ENCODE peak calls at places on chromosomes 16 and 17, in ten cellular contexts. R, Y, C, W, K, P, N, M, A and S are unnamed samples.

GRCh38 chr16:75929056-75929455 is 202.8 kb upstream of the CPHXL start:
- DNase-seq in R (no peak), Y (no peak), C (no peak), W (no peak), K (no peak), P (no peak), N (no peak), M (no peak), A (no peak), S (no peak)

GRCh38 chr17:81591971-81592370 is 39.8 kb upstream of the FAAP100 start:
- DNase-seq in R (no peak), Y (no peak), C (no peak), W (no peak), K (no peak), P (no peak), N (no peak), M (no peak), A (no peak), S (no peak)

GRCh38 chr16:61820820-61821219 is 215.4 kb downstream of the CDH8 start:
- DNase-seq in R (no peak), Y (no peak), C (no peak), W (no peak), K (no peak), P (no peak), N (no peak), M (no peak), A (no peak), S (no peak)

GRCh38 chr17:57109393-57110151 is 24.5 kb downstream of the AKAP1 start:
- DNase-seq in R (peak), Y (no peak), C (no peak), W (no peak), K (no peak), P (no peak), N (no peak), M (no peak), A (no peak), S (no peak)

GRCh38 chr16:66786551-66786950 is 14.8 kb downstream of the TERB1 start:
- DNase-seq in R (no peak), Y (no peak), C (no peak), W (no peak), K (no peak), P (no peak), N (no peak), M (no peak), A (no peak), S (no peak)

GRCh38 chr17:68909066-68909465 is 46.1 kb downstream of the ABCA8 start:
- DNase-seq in R (peak), Y (no peak), C (peak), W (no peak), K (no peak), P (peak), N (no peak), M (peak), A (no peak), S (no peak)

GRCh38 chr17:39810939-39811728 is 53.0 kb downstream of the IKZF3 start:
- DNase-seq in R (no peak), Y (no peak), C (no peak), W (no peak), K (no peak), P (no peak), N (no peak), M (no peak), A (no peak), S (no peak)

GRCh38 chr17:54662978-54663876 is 237.4 kb upstream of the TOM1L1 start:
- DNase-seq in R (no peak), Y (no peak), C (no peak), W (no peak), K (no peak), P (no peak), N (no peak), M (no peak), A (no peak), S (no peak)

DNA sequence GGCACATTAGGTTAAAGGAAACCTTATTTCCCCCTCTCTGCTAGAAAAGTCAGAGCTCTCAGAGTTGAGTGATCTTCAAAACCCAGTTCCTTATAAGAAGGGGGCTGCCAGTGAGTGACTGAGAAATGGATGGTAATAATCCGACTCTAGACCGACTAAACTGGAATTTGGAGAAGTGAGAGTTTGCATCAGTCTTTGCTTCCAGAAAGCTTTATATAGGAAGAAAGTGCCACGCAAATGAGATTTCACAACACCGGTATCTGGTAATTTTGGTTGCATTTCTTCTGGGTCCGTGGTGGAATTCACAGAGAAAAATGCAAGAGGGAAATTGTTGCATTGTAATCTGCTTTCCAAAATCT is 271.4 kb downstream of the MAF start:
- DNase-seq in R (no peak), Y (no peak), C (no peak), W (no peak), K (no peak), P (no peak), N (no peak), M (no peak), A (no peak), S (no peak)
- TF ChIP-seq CTCF in R (no peak), Y (no peak), C (no peak), W (no peak), K (no peak), P (no peak), N (no peak), M (no peak), A (no peak), S (no peak)

GRCh38 chr17:74478369-74479100 is 12.1 kb downstream of the CD300A start:
- DNase-seq in R (no peak), Y (no peak), C (no peak), W (no peak), K (no peak), P (no peak), N (no peak), M (no peak), A (no peak), S (no peak)
- TF ChIP-seq CTCF in R (no peak), Y (no peak), C (no peak), W (no peak), K (no peak), P (no peak), N (no peak), M (no peak), A (no peak), S (no peak)

GRCh38 chr17:45893725-45894021 is 681 bp upstream of the MAPT start:
- DNase-seq in R (no peak), Y (no peak), C (no peak), W (no peak), K (no peak), P (no peak), N (no peak), M (no peak), A (no peak), S (no peak)

GRCh38 chr17:45895304-45895968 is 1.1 kb downstream of the MAPT start:
- DNase-seq in R (peak), Y (no peak), C (no peak), W (no peak), K (peak), P (no peak), N (no peak), M (no peak), A (peak), S (no peak)

GRCh38 chr17:45895969-45896793 is 1.8 kb downstream of the MAPT start:
- DNase-seq in R (peak), Y (no peak), C (no peak), W (no peak), K (no peak), P (no peak), N (no peak), M (no peak), A (peak), S (no peak)

GRCh38 chr17:45896803-45897693 is 2.7 kb downstream of the MAPT start:
- DNase-seq in R (peak), Y (no peak), C (no peak), W (no peak), K (no peak), P (no peak), N (no peak), M (no peak), A (peak), S (no peak)

DNA sequence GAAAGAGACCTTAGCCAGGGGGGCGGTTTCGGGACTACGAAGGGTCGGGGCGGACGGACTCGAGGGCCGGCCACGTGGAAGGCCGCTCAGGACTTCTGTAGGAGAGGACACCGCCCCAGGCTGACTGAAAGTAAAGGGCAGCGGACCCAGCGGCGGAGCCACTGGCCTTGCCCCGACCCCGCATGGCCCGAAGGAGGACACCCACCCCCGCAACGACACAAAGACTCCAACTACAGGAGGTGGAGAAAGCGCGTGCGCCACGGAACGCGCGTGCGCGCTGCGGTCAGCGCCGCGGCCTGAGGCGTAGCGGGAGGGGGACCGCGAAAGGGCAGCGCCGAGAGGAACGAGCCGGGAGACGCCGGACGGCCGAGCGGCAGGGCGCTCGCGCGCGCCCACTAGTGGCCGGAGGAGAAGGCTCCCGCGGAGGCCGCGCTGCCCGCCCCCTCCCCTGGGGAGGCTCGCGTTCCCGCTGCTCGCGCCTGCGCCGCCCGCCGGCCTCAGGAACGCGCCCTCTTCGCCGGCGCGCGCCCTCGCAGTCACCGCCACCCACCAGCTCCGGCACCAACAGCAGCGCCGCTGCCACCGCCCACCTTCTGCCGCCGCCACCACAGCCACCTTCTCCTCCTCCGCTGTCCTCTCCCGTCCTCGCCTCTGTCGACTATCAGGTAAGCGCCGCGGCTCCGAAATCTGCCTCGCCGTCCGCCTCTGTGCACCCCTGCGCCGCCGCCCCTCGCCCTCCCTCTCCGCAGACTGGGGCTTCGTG is at the start of gene MAPT:
- DNase-seq in R (peak), Y (peak), C (peak), W (peak), K (peak), P (peak), N (peak), M (peak), A (peak), S (peak)
- TF ChIP-seq CTCF in R (peak), Y (peak), C (peak), W (peak), K (peak), P (peak), N (peak), M (peak), A (peak), S (peak)

GRCh38 chr17:74212913-74213791 is at the start of gene TTYH2:
- DNase-seq in R (peak), Y (peak), C (peak), W (peak), K (peak), P (peak), N (peak), M (peak), A (peak), S (no peak)
- TF ChIP-seq CTCF in R (peak), Y (no peak), C (no peak), W (no peak), K (peak), P (peak), N (no peak), M (peak), A (peak), S (peak)

DNA sequence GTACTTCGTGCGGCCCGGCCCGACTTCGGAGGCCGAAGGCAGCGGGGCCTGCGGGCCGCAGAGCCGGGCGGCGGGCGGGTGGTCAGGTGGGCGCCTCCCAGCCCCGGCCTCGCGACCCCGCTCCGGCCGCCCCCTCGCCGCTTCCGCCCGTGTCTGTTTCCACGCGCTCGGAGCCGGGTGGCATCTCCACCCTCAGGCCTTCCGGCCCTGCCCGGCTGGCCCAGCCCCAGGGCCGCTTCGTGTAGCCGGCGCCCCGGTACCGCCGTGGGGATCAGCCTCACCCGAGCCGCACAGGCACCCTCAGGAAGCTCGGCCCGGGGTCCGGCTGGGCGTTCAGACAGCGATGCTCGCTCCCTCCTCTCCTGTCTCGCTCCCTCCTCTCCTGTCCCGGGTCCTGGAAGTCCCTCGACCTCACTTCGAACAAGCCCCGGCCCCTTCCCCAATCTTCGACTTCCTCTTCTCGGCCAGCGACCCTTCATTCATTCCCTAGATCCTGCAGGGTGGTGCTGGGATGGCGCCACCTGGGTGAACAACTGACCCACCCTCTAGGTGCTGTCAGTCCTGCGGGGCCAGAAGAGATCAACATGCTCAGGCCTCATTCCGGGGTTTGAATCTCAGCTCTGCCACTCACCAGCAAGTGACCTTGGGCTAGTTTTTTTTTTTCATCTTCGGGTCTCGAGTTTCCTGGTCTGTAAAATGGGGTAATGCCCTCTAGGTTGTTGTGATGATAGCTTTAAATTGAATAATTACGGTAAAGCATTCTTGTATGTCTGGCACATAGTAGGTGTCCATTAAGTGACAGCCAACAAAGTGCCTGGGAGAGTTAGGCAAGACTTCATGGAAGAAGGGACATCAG is 611 bp downstream of the VPS4A start:
- DNase-seq in R (peak), Y (peak), C (no peak), W (peak), K (peak), P (no peak), N (no peak), M (peak), A (no peak), S (no peak)
- TF ChIP-seq CTCF in R (no peak), Y (no peak), C (no peak), W (no peak), K (no peak), P (no peak), N (no peak), M (peak), A (no peak), S (peak)

GRCh38 chr16:79422061-79422460 is 178.5 kb downstream of the MAF start:
- DNase-seq in R (no peak), Y (no peak), C (no peak), W (no peak), K (no peak), P (no peak), N (no peak), M (no peak), A (no peak), S (no peak)

GRCh38 chr16:79419148-79419547 is 181.4 kb downstream of the MAF start:
- DNase-seq in R (no peak), Y (no peak), C (no peak), W (no peak), K (no peak), P (no peak), N (no peak), M (no peak), A (no peak), S (no peak)

GRCh38 chr16:79418588-79418987 is 181.9 kb downstream of the MAF start:
- DNase-seq in R (no peak), Y (no peak), C (no peak), W (no peak), K (no peak), P (no peak), N (no peak), M (no peak), A (no peak), S (no peak)

GRCh38 chr16:79415983-79416641 is 184.4 kb downstream of the MAF start:
- DNase-seq in R (no peak), Y (no peak), C (no peak), W (peak), K (no peak), P (no peak), N (no peak), M (no peak), A (no peak), S (no peak)

GRCh38 chr16:79417465-79418093 is 183.0 kb downstream of the MAF start:
- DNase-seq in R (no peak), Y (no peak), C (no peak), W (no peak), K (no peak), P (no peak), N (no peak), M (no peak), A (no peak), S (no peak)
- TF ChIP-seq CTCF in R (no peak), Y (no peak), C (no peak), W (no peak), K (no peak), P (no peak), N (no peak), M (no peak), A (no peak), S (no peak)

DNA sequence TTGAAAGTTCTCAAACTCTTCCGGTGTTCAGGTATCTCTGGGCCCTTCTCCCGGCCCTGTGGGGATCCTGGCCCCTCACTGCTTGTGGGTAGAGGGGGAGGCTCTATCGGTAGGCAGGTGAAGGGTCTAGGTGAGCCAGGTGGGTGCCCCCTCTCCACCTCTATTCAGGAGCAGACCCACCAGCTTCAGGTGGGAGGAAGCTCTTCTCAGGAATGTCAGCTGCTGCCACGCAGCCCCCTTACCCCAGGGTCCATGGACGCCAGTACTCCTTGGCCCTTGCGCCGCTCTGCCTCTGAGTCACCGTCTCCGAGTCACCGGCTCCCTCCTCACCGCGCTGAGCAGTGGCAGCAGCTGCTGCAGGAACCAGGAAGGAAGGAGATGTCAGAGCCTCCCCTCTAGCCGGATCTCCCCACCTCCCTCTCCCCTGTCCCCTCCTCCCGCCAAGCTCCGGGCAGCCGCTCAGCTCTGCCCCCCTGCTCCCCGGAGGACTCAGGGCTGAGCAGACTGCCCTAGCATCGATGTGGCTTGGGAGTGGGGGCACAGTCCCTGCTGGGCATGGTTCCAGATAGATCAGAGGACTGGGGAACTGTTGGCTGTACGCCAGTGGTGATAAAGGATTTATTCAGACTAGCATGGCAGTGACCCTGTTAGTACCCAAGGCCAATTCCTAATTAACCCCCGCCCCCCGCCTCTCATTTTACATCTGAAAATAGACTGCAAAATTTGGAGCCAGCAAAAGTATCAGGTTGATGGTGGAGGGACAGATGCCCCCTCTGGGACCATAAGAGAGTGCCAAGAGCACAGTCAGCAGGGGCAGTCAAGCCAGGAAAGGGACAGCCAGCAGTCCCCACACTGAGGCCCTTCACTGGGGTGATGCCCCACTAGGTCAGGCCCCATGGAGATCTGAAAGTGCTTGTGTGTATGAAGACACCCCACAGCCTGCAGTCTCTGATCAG is at the start of gene OSBPL7:
- DNase-seq in R (peak), Y (peak), C (peak), W (peak), K (peak), P (peak), N (peak), M (peak), A (peak), S (no peak)
- TF ChIP-seq CTCF in R (peak), Y (no peak), C (peak), W (no peak), K (no peak), P (no peak), N (peak), M (no peak), A (peak), S (peak)

GRCh38 chr16:19119564-19119963 is 5.8 kb downstream of the ITPRIPL2 start:
- DNase-seq in R (no peak), Y (no peak), C (no peak), W (no peak), K (no peak), P (no peak), N (no peak), M (peak), A (no peak), S (no peak)
- TF ChIP-seq CTCF in R (no peak), Y (no peak), C (no peak), W (no peak), K (no peak), P (no peak), N (no peak), M (no peak), A (no peak), S (no peak)